ENCODE peak calls at places on chromosomes 11 and 22, in nine cellular contexts. One of them, this sample, is unnamed.

GRCh38 chr22:23138584-23139469 is 3.0 kb downstream of the RSPH14 start:
- DNase-seq in A172: no peak
- DNase-seq in BE2C: no peak
- DNase-seq in activated naive CD4-positive, alpha-beta T cell treated with Interleukin-2 at 50 U/mL for 16 hours: no peak
- DNase-seq in cardiac septum: no peak
- DNase-seq in SHP77 treated with DMSO at 0.1 percent for 48 hours: no peak
- DNase-seq in NCI-H82: no peak
- DNase-seq in T47D: no peak
- DNase-seq in WERI-Rb-1: no peak
- DNase-seq in this sample: no peak

GRCh38 chr22:43861529-43861928 is 784 bp downstream of the SULT4A1 start:
- DNase-seq in cardiac septum: peak; percentile 46
- DNase-seq in WERI-Rb-1: peak; percentile 60
- DNase-seq in A172: no peak
- DNase-seq in T47D: no peak
- DNase-seq in activated naive CD4-positive, alpha-beta T cell treated with Interleukin-2 at 50 U/mL for 16 hours: no peak
- DNase-seq in BE2C: no peak
- DNase-seq in NCI-H82: peak; percentile 63
- DNase-seq in SHP77 treated with DMSO at 0.1 percent for 48 hours: no peak
- DNase-seq in this sample: no peak

GRCh38 chr11:65516135-65516968 is 8.5 kb upstream of the SCYL1 start:
- DNase-seq in activated naive CD4-positive, alpha-beta T cell treated with Interleukin-2 at 50 U/mL for 16 hours: no peak
- DNase-seq in A172: no peak
- DNase-seq in BE2C: no peak
- DNase-seq in T47D: no peak
- DNase-seq in NCI-H82: peak; percentile 86
- DNase-seq in SHP77 treated with DMSO at 0.1 percent for 48 hours: no peak
- DNase-seq in cardiac septum: no peak
- DNase-seq in WERI-Rb-1: no peak
- DNase-seq in this sample: no peak

GRCh38 chr11:18452927-18453326 is 2.7 kb upstream of the LDHAL6A start:
- DNase-seq in WERI-Rb-1: no peak
- DNase-seq in SHP77 treated with DMSO at 0.1 percent for 48 hours: no peak
- DNase-seq in cardiac septum: no peak
- DNase-seq in activated naive CD4-positive, alpha-beta T cell treated with Interleukin-2 at 50 U/mL for 16 hours: no peak
- DNase-seq in T47D: no peak
- DNase-seq in BE2C: no peak
- DNase-seq in A172: peak; percentile 46
- DNase-seq in NCI-H82: no peak
- DNase-seq in this sample: no peak

GRCh38 chr22:49973018-49973965 is 12.7 kb downstream of the PIM3 start:
- DNase-seq in SHP77 treated with DMSO at 0.1 percent for 48 hours: no peak
- DNase-seq in BE2C: no peak
- DNase-seq in activated naive CD4-positive, alpha-beta T cell treated with Interleukin-2 at 50 U/mL for 16 hours: no peak
- DNase-seq in A172: no peak
- DNase-seq in NCI-H82: no peak
- DNase-seq in WERI-Rb-1: no peak
- DNase-seq in T47D: no peak
- DNase-seq in cardiac septum: no peak
- DNase-seq in this sample: no peak

GRCh38 chr11:59918987-59919589 is 19.1 kb upstream of the OOSP1 start:
- DNase-seq in SHP77 treated with DMSO at 0.1 percent for 48 hours: no peak
- DNase-seq in cardiac septum: no peak
- DNase-seq in WERI-Rb-1: peak; percentile 40
- DNase-seq in activated naive CD4-positive, alpha-beta T cell treated with Interleukin-2 at 50 U/mL for 16 hours: no peak
- DNase-seq in BE2C: peak; percentile 15
- DNase-seq in T47D: peak; percentile 40
- DNase-seq in NCI-H82: peak; percentile 57
- DNase-seq in A172: peak; percentile 79
- DNase-seq in this sample: no peak

GRCh38 chr22:23750744-23751440 is at the start of gene ZNF70:
- DNase-seq in T47D: peak; percentile 85
- DNase-seq in BE2C: peak; percentile 91
- DNase-seq in WERI-Rb-1: peak; percentile 79
- DNase-seq in A172: peak; percentile 32
- DNase-seq in SHP77 treated with DMSO at 0.1 percent for 48 hours: peak; percentile 45
- DNase-seq in activated naive CD4-positive, alpha-beta T cell treated with Interleukin-2 at 50 U/mL for 16 hours: peak; percentile 82
- DNase-seq in cardiac septum: peak; percentile 92
- DNase-seq in NCI-H82: peak; percentile 90
- DNase-seq in this sample: no peak

GRCh38 chr11:126104420-126104819 is 41.8 kb upstream of the CDON start:
- DNase-seq in NCI-H82: peak; percentile 33
- DNase-seq in T47D: no peak
- DNase-seq in SHP77 treated with DMSO at 0.1 percent for 48 hours: peak; percentile 27
- DNase-seq in cardiac septum: no peak
- DNase-seq in A172: no peak
- DNase-seq in activated naive CD4-positive, alpha-beta T cell treated with Interleukin-2 at 50 U/mL for 16 hours: no peak
- DNase-seq in BE2C: peak; percentile 73
- DNase-seq in WERI-Rb-1: peak; percentile 65
- DNase-seq in this sample: peak; percentile 31

GRCh38 chr22:24706732-24707476 is 67.6 kb downstream of the PIWIL3 start:
- DNase-seq in A172: no peak
- DNase-seq in WERI-Rb-1: no peak
- DNase-seq in T47D: no peak
- DNase-seq in cardiac septum: no peak
- DNase-seq in NCI-H82: no peak
- DNase-seq in activated naive CD4-positive, alpha-beta T cell treated with Interleukin-2 at 50 U/mL for 16 hours: peak; percentile 19
- DNase-seq in SHP77 treated with DMSO at 0.1 percent for 48 hours: no peak
- DNase-seq in BE2C: no peak
- DNase-seq in this sample: no peak

GRCh38 chr11:118661425-118662301 is 17.8 kb downstream of the TREH start:
- DNase-seq in BE2C: no peak
- DNase-seq in activated naive CD4-positive, alpha-beta T cell treated with Interleukin-2 at 50 U/mL for 16 hours: no peak
- DNase-seq in T47D: no peak
- DNase-seq in cardiac septum: no peak
- DNase-seq in NCI-H82: no peak
- DNase-seq in WERI-Rb-1: no peak
- DNase-seq in A172: no peak
- DNase-seq in SHP77 treated with DMSO at 0.1 percent for 48 hours: no peak
- DNase-seq in this sample: no peak

GRCh38 chr11:6273188-6273587 is 13.6 kb downstream of the CCKBR start:
- DNase-seq in activated naive CD4-positive, alpha-beta T cell treated with Interleukin-2 at 50 U/mL for 16 hours: no peak
- DNase-seq in A172: no peak
- DNase-seq in SHP77 treated with DMSO at 0.1 percent for 48 hours: no peak
- DNase-seq in NCI-H82: no peak
- DNase-seq in BE2C: no peak
- DNase-seq in cardiac septum: no peak
- DNase-seq in T47D: no peak
- DNase-seq in WERI-Rb-1: no peak
- DNase-seq in this sample: no peak

GRCh38 chr22:49211176-49211575 is 616.5 kb downstream of the BRD1 start:
- DNase-seq in A172: no peak
- DNase-seq in NCI-H82: no peak
- DNase-seq in T47D: no peak
- DNase-seq in WERI-Rb-1: no peak
- DNase-seq in SHP77 treated with DMSO at 0.1 percent for 48 hours: no peak
- DNase-seq in BE2C: no peak
- DNase-seq in cardiac septum: peak; percentile 73
- DNase-seq in activated naive CD4-positive, alpha-beta T cell treated with Interleukin-2 at 50 U/mL for 16 hours: no peak
- DNase-seq in this sample: no peak

GRCh38 chr11:104338186-104338585 is 174.2 kb upstream of the PDGFD start:
- DNase-seq in NCI-H82: no peak
- DNase-seq in T47D: no peak
- DNase-seq in WERI-Rb-1: no peak
- DNase-seq in BE2C: no peak
- DNase-seq in SHP77 treated with DMSO at 0.1 percent for 48 hours: no peak
- DNase-seq in activated naive CD4-positive, alpha-beta T cell treated with Interleukin-2 at 50 U/mL for 16 hours: no peak
- DNase-seq in A172: no peak
- DNase-seq in cardiac septum: no peak
- DNase-seq in this sample: no peak

GRCh38 chr11:8167796-8168195 is 1.0 kb downstream of the RIC3 start:
- DNase-seq in SHP77 treated with DMSO at 0.1 percent for 48 hours: no peak
- DNase-seq in NCI-H82: no peak
- DNase-seq in WERI-Rb-1: no peak
- DNase-seq in BE2C: no peak
- DNase-seq in cardiac septum: no peak
- DNase-seq in A172: peak; percentile 21
- DNase-seq in T47D: no peak
- DNase-seq in activated naive CD4-positive, alpha-beta T cell treated with Interleukin-2 at 50 U/mL for 16 hours: no peak
- DNase-seq in this sample: no peak

GRCh38 chr11:82195251-82195650 is 538.4 kb downstream of the FAM181B start:
- DNase-seq in NCI-H82: peak; percentile 43
- DNase-seq in BE2C: no peak
- DNase-seq in activated naive CD4-positive, alpha-beta T cell treated with Interleukin-2 at 50 U/mL for 16 hours: no peak
- DNase-seq in cardiac septum: no peak
- DNase-seq in T47D: no peak
- DNase-seq in WERI-Rb-1: no peak
- DNase-seq in A172: no peak
- DNase-seq in SHP77 treated with DMSO at 0.1 percent for 48 hours: no peak
- DNase-seq in this sample: peak; percentile 54

GRCh38 chr11:1422481-1422880 is 32.7 kb downstream of the BRSK2 start:
- DNase-seq in WERI-Rb-1: no peak
- DNase-seq in NCI-H82: no peak
- DNase-seq in A172: peak; percentile 22
- DNase-seq in activated naive CD4-positive, alpha-beta T cell treated with Interleukin-2 at 50 U/mL for 16 hours: no peak
- DNase-seq in BE2C: no peak
- DNase-seq in SHP77 treated with DMSO at 0.1 percent for 48 hours: no peak
- DNase-seq in T47D: no peak
- DNase-seq in cardiac septum: no peak
- DNase-seq in this sample: no peak

GRCh38 chr11:111429066-111429506 is 50.0 kb upstream of the POU2AF1 start:
- DNase-seq in SHP77 treated with DMSO at 0.1 percent for 48 hours: peak; percentile 32
- DNase-seq in activated naive CD4-positive, alpha-beta T cell treated with Interleukin-2 at 50 U/mL for 16 hours: peak; percentile 61
- DNase-seq in BE2C: peak; percentile 51
- DNase-seq in NCI-H82: peak; percentile 16
- DNase-seq in WERI-Rb-1: peak; percentile 64
- DNase-seq in cardiac septum: peak; percentile 57
- DNase-seq in T47D: no peak
- DNase-seq in A172: peak; percentile 37
- DNase-seq in this sample: no peak

GRCh38 chr22:35918466-35918865 is 110.2 kb downstream of the RBFOX2 start:
- DNase-seq in BE2C: peak; percentile 71
- DNase-seq in activated naive CD4-positive, alpha-beta T cell treated with Interleukin-2 at 50 U/mL for 16 hours: no peak
- DNase-seq in SHP77 treated with DMSO at 0.1 percent for 48 hours: no peak
- DNase-seq in NCI-H82: no peak
- DNase-seq in A172: no peak
- DNase-seq in T47D: no peak
- DNase-seq in WERI-Rb-1: no peak
- DNase-seq in cardiac septum: no peak
- DNase-seq in this sample: no peak

GRCh38 chr22:36549033-36549432 is 20.1 kb upstream of the EIF3D start:
- DNase-seq in NCI-H82: no peak
- DNase-seq in cardiac septum: no peak
- DNase-seq in WERI-Rb-1: no peak
- DNase-seq in T47D: no peak
- DNase-seq in A172: no peak
- DNase-seq in BE2C: no peak
- DNase-seq in SHP77 treated with DMSO at 0.1 percent for 48 hours: no peak
- DNase-seq in activated naive CD4-positive, alpha-beta T cell treated with Interleukin-2 at 50 U/mL for 16 hours: no peak
- DNase-seq in this sample: no peak

GRCh38 chr11:41848349-41848748 is 388.9 kb upstream of the LRRC4C start:
- DNase-seq in SHP77 treated with DMSO at 0.1 percent for 48 hours: no peak
- DNase-seq in T47D: no peak
- DNase-seq in NCI-H82: no peak
- DNase-seq in cardiac septum: no peak
- DNase-seq in A172: no peak
- DNase-seq in BE2C: peak; percentile 37
- DNase-seq in WERI-Rb-1: no peak
- DNase-seq in activated naive CD4-positive, alpha-beta T cell treated with Interleukin-2 at 50 U/mL for 16 hours: no peak
- DNase-seq in this sample: no peak

GRCh38 chr11:123543796-123544195 is 110.6 kb downstream of the SCN3B start:
- DNase-seq in WERI-Rb-1: no peak
- DNase-seq in SHP77 treated with DMSO at 0.1 percent for 48 hours: no peak
- DNase-seq in A172: peak; percentile 60
- DNase-seq in BE2C: no peak
- DNase-seq in NCI-H82: no peak
- DNase-seq in cardiac septum: no peak
- DNase-seq in activated naive CD4-positive, alpha-beta T cell treated with Interleukin-2 at 50 U/mL for 16 hours: no peak
- DNase-seq in T47D: no peak
- DNase-seq in this sample: no peak

GRCh38 chr11:68099474-68100405 is 21.4 kb downstream of the CHKA start:
- DNase-seq in A172: no peak
- DNase-seq in T47D: no peak
- DNase-seq in cardiac septum: no peak
- DNase-seq in BE2C: peak; percentile 75
- DNase-seq in WERI-Rb-1: no peak
- DNase-seq in NCI-H82: peak; percentile 41
- DNase-seq in activated naive CD4-positive, alpha-beta T cell treated with Interleukin-2 at 50 U/mL for 16 hours: no peak
- DNase-seq in SHP77 treated with DMSO at 0.1 percent for 48 hours: no peak
- DNase-seq in this sample: peak; percentile 26

GRCh38 chr11:6607190-6607635 is 3.6 kb downstream of the ILK start:
- DNase-seq in activated naive CD4-positive, alpha-beta T cell treated with Interleukin-2 at 50 U/mL for 16 hours: peak; percentile 0
- DNase-seq in cardiac septum: no peak
- DNase-seq in WERI-Rb-1: no peak
- DNase-seq in A172: no peak
- DNase-seq in T47D: no peak
- DNase-seq in SHP77 treated with DMSO at 0.1 percent for 48 hours: no peak
- DNase-seq in BE2C: no peak
- DNase-seq in NCI-H82: no peak
- DNase-seq in this sample: no peak

GRCh38 chr11:82675838-82676237 is 57.8 kb downstream of the FAM181B start:
- DNase-seq in BE2C: no peak
- DNase-seq in cardiac septum: no peak
- DNase-seq in A172: no peak
- DNase-seq in SHP77 treated with DMSO at 0.1 percent for 48 hours: no peak
- DNase-seq in activated naive CD4-positive, alpha-beta T cell treated with Interleukin-2 at 50 U/mL for 16 hours: no peak
- DNase-seq in WERI-Rb-1: no peak
- DNase-seq in T47D: no peak
- DNase-seq in NCI-H82: no peak
- DNase-seq in this sample: no peak

GRCh38 chr11:44138286-44138685 is 42.8 kb downstream of the EXT2 start:
- DNase-seq in BE2C: no peak
- DNase-seq in WERI-Rb-1: no peak
- DNase-seq in NCI-H82: no peak
- DNase-seq in A172: no peak
- DNase-seq in cardiac septum: no peak
- DNase-seq in T47D: no peak
- DNase-seq in activated naive CD4-positive, alpha-beta T cell treated with Interleukin-2 at 50 U/mL for 16 hours: no peak
- DNase-seq in SHP77 treated with DMSO at 0.1 percent for 48 hours: no peak
- DNase-seq in this sample: no peak

GRCh38 chr11:2468363-2469240 is 23.8 kb downstream of the KCNQ1 start:
- DNase-seq in T47D: no peak
- DNase-seq in cardiac septum: peak; percentile 51
- DNase-seq in BE2C: no peak
- DNase-seq in NCI-H82: no peak
- DNase-seq in A172: no peak
- DNase-seq in activated naive CD4-positive, alpha-beta T cell treated with Interleukin-2 at 50 U/mL for 16 hours: no peak
- DNase-seq in WERI-Rb-1: no peak
- DNase-seq in SHP77 treated with DMSO at 0.1 percent for 48 hours: no peak
- DNase-seq in this sample: no peak

GRCh38 chr11:11436715-11437313 is 83.8 kb upstream of the CSNK2A3 start:
- DNase-seq in WERI-Rb-1: no peak
- DNase-seq in SHP77 treated with DMSO at 0.1 percent for 48 hours: no peak
- DNase-seq in cardiac septum: no peak
- DNase-seq in A172: no peak
- DNase-seq in BE2C: no peak
- DNase-seq in T47D: no peak
- DNase-seq in activated naive CD4-positive, alpha-beta T cell treated with Interleukin-2 at 50 U/mL for 16 hours: no peak
- DNase-seq in NCI-H82: no peak
- DNase-seq in this sample: no peak

GRCh38 chr11:117901601-117902000 is 25.1 kb upstream of the FXYD6 start:
- DNase-seq in BE2C: no peak
- DNase-seq in T47D: no peak
- DNase-seq in activated naive CD4-positive, alpha-beta T cell treated with Interleukin-2 at 50 U/mL for 16 hours: no peak
- DNase-seq in SHP77 treated with DMSO at 0.1 percent for 48 hours: no peak
- DNase-seq in cardiac septum: peak; percentile 47
- DNase-seq in A172: no peak
- DNase-seq in NCI-H82: no peak
- DNase-seq in WERI-Rb-1: no peak
- DNase-seq in this sample: no peak

GRCh38 chr22:30968924-30969531 is at the start of gene TUG1:
- DNase-seq in activated naive CD4-positive, alpha-beta T cell treated with Interleukin-2 at 50 U/mL for 16 hours: peak; percentile 98
- DNase-seq in NCI-H82: peak; percentile 97
- DNase-seq in BE2C: peak; percentile 99
- DNase-seq in A172: peak; percentile 93
- DNase-seq in cardiac septum: peak; percentile 99
- DNase-seq in WERI-Rb-1: peak; percentile 98
- DNase-seq in T47D: peak; percentile 99
- DNase-seq in SHP77 treated with DMSO at 0.1 percent for 48 hours: peak; percentile 79
- DNase-seq in this sample: peak; percentile 88

GRCh38 chr11:120959189-120959588 is 64.7 kb upstream of the TBCEL start:
- DNase-seq in A172: no peak
- DNase-seq in WERI-Rb-1: no peak
- DNase-seq in SHP77 treated with DMSO at 0.1 percent for 48 hours: no peak
- DNase-seq in BE2C: peak; percentile 32
- DNase-seq in activated naive CD4-positive, alpha-beta T cell treated with Interleukin-2 at 50 U/mL for 16 hours: no peak
- DNase-seq in cardiac septum: no peak
- DNase-seq in NCI-H82: peak; percentile 42
- DNase-seq in T47D: no peak
- DNase-seq in this sample: no peak

GRCh38 chr22:19149047-19149883 is 827 bp downstream of the GSC2 start:
- DNase-seq in A172: no peak
- DNase-seq in WERI-Rb-1: no peak
- DNase-seq in cardiac septum: no peak
- DNase-seq in T47D: no peak
- DNase-seq in SHP77 treated with DMSO at 0.1 percent for 48 hours: no peak
- DNase-seq in BE2C: no peak
- DNase-seq in NCI-H82: peak; percentile 31
- DNase-seq in activated naive CD4-positive, alpha-beta T cell treated with Interleukin-2 at 50 U/mL for 16 hours: peak; percentile 51
- DNase-seq in this sample: no peak